ENCODE peak calls at places on chromosomes 2 and 18, in six cellular contexts. Y is neuronal stem cell, D is H9, Z is IMR-90, M is H1, H is trophoblast cell. I is an unnamed sample.

GRCh38 chr18:36693931-36694661 is 134.7 kb downstream of the TPGS2 start:
- DNase-seq in Y (no peak), Z (peak), D (no peak), M (no peak), H (no peak), I (no peak)

GRCh38 chr2:212692466-212692865 is 153.9 kb upstream of the ERBB4 start:
- DNase-seq in D (no peak), Z (no peak), Y (no peak), H (no peak), M (no peak), I (no peak)

GRCh38 chr2:159446817-159447216 is 160.3 kb upstream of the WDSUB1 start:
- DNase-seq in H (no peak), M (no peak), D (no peak), Z (no peak), Y (no peak), I (no peak)

GRCh38 chr2:128284841-128285240 is 33.8 kb downstream of the HS6ST1 start:
- DNase-seq in Y (no peak), Z (no peak), H (no peak), D (no peak), M (no peak), I (no peak)

GRCh38 chr2:15748736-15749323 is 157.2 kb downstream of the DDX1 start:
- DNase-seq in Y (peak), H (peak), D (peak), Z (no peak), M (peak), I (peak)

GRCh38 chr2:238816296-238816695 is 31.6 kb upstream of the TWIST2 start:
- DNase-seq in Y (no peak), Z (no peak), D (no peak), M (no peak), H (no peak), I (no peak)

GRCh38 chr2:15223887-15224286 is 337.2 kb downstream of the NBAS start:
- DNase-seq in D (no peak), Z (peak), M (no peak), H (peak), Y (no peak), I (peak)

GRCh38 chr2:119486196-119486827 is 38.0 kb downstream of the SCTR start:
- DNase-seq in Y (no peak), M (no peak), Z (no peak), H (no peak), D (no peak), I (no peak)

GRCh38 chr2:74441690-74442482 is at the start of gene RTKN:
- DNase-seq in H (peak), M (no peak), Z (no peak), Y (peak), D (peak), I (no peak)

GRCh38 chr2:158131919-158132566 is 30.4 kb downstream of the UPP2 start:
- DNase-seq in M (no peak), D (no peak), Z (no peak), Y (no peak), H (no peak), I (no peak)

GRCh38 chr2:196278491-196278911 is 107.1 kb upstream of the STK17B start:
- DNase-seq in D (no peak), H (peak), M (no peak), Y (no peak), Z (peak), I (peak)

GRCh38 chr18:49206717-49207116 is 253.7 kb downstream of the DYM start:
- DNase-seq in H (no peak), D (no peak), M (no peak), Y (no peak), Z (peak), I (no peak)

GRCh38 chr2:173136614-173137013 is 61.0 kb downstream of the MAP3K20 start:
- DNase-seq in Z (no peak), M (no peak), H (no peak), Y (no peak), D (no peak), I (no peak)

GRCh38 chr2:173137616-173138015 is 62.0 kb downstream of the MAP3K20 start:
- DNase-seq in M (no peak), Y (no peak), H (no peak), D (no peak), Z (no peak), I (no peak)

GRCh38 chr2:173136067-173136466 is 60.4 kb downstream of the MAP3K20 start:
- DNase-seq in M (no peak), D (no peak), Y (no peak), Z (no peak), H (no peak), I (no peak)

GRCh38 chr2:173132531-173132930 is 56.9 kb downstream of the MAP3K20 start:
- DNase-seq in M (no peak), H (no peak), Y (no peak), Z (no peak), D (no peak), I (no peak)

GRCh38 chr2:173134703-173135102 is 59.1 kb downstream of the MAP3K20 start:
- DNase-seq in M (no peak), Y (no peak), H (peak), D (no peak), Z (no peak), I (peak)
- H3K18ac ChIP-seq in M (no peak), Y (no peak), H (no peak), D (no peak), Z (no peak), I (no peak)

GRCh38 chr2:205216580-205216979 is 465.7 kb upstream of the NRP2 start:
- DNase-seq in M (no peak), H (peak), Z (no peak), D (no peak), Y (no peak), I (no peak)

GRCh38 chr2:205217004-205217403 is 465.3 kb upstream of the NRP2 start:
- DNase-seq in H (peak), D (no peak), Z (no peak), M (no peak), Y (no peak), I (no peak)

GRCh38 chr2:205216092-205216491 is 466.2 kb upstream of the NRP2 start:
- DNase-seq in Y (no peak), D (no peak), M (no peak), Z (no peak), H (peak), I (no peak)

GRCh38 chr2:205210494-205210893 is 471.8 kb upstream of the NRP2 start:
- DNase-seq in M (no peak), H (no peak), Z (no peak), Y (no peak), D (no peak), I (no peak)

DNA sequence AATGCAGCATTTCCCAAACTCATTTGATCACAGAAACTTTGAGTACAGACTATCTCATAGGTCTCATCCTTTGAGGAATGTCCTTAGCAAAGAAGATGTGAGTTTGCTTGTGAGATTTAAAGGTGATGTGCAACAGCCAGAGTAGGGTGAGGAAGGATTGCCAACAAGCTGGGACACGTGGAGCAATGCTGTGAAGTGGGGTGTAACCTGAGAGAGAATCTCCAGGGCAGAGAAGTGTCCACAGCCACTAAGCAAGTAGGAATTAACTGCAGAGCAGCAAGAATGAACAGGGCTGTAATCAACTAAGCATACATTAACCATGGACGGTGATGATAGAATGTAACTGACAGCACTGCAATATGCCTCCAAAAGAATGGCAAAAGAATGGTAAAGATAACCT is 469.9 kb upstream of the NRP2 start:
- DNase-seq in Y (no peak), D (no peak), H (no peak), M (no peak), Z (no peak), I (no peak)
- H4K91ac ChIP-seq in Y (no peak), D (no peak), H (no peak), M (no peak), Z (no peak), I (no peak)

GRCh38 chr2:202035941-202036372 is 2.3 kb downstream of the FZD7 start:
- DNase-seq in Z (peak), H (no peak), D (no peak), Y (peak), M (no peak), I (no peak)
- H3K18ac ChIP-seq in Z (peak), H (no peak), D (peak), Y (peak), M (peak), I (no peak)

GRCh38 chr2:25992556-25992955 is 10.3 kb upstream of the KIF3C start:
- DNase-seq in H (no peak), M (no peak), Z (no peak), Y (no peak), D (no peak), I (no peak)

GRCh38 chr2:25996844-25997243 is 14.5 kb upstream of the KIF3C start:
- DNase-seq in Z (no peak), M (no peak), D (no peak), Y (no peak), H (no peak), I (no peak)

GRCh38 chr2:25993049-25993448 is 10.8 kb upstream of the KIF3C start:
- DNase-seq in Y (no peak), H (no peak), M (no peak), Z (no peak), D (no peak), I (no peak)

GRCh38 chr2:25991965-25992364 is 9.7 kb upstream of the KIF3C start:
- DNase-seq in Z (no peak), M (no peak), Y (no peak), H (peak), D (no peak), I (no peak)

DNA sequence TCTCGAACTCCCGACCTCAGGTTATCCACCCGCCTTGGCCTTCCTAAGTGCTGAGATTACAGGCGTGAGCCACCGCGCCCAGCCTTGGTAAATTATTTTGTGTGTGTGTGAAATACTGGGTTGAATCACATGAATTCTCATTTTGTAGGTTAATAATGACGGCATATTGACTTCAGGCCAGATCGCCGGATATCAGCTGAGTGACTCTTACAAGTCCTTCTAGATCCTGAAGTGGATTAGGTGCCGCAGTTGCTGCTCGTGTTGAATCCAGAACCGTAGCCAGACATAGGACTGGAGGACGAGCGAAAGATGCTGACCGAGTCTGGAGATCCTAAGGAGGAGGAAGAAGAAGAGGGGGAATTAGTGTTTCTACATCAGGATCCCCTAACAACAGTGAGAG is 12.2 kb upstream of the KIF3C start:
- DNase-seq in H (no peak), D (no peak), Z (no peak), M (no peak), Y (no peak), I (no peak)
- H4K91ac ChIP-seq in H (no peak), D (no peak), Z (no peak), M (no peak), Y (no peak), I (no peak)

DNA sequence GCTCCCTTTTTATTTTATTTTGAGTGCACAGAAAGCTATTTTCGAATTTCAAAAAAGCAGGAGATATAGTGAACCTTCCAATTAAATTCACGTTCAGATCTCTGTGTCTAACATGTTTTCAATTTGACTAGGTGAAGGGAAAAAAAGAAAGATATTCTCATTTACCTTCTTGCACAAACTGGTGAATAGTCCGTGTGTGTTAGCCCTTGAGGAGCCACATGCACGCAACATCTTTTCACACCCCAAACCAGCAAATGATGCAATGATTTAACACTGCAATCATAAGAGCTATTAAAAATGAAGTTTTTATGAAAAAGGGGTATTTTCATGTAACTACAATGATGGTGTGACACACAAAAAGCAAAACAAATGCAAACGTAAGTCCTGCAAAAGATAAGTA is 109.8 kb downstream of the CPO start:
- DNase-seq in D (no peak), Z (no peak), M (no peak), Y (no peak), H (no peak), I (no peak)
- H3K18ac ChIP-seq in D (no peak), Z (no peak), M (no peak), Y (no peak), H (no peak), I (no peak)

I was measured in mesenchymal stem cell.